ENCODE peak calls at places on chromosomes 4 and X, in ten cellular contexts. P is foreskin fibroblast; S is nephron progenitor cell; Z is cardiac fibroblast; N is osteocyte; K is left lung; H is transverse colon; W is CD4-positive, alpha-beta T cell; R is stomach; L is sigmoid colon. U is an unnamed sample.

GRCh38 chr4:107115185-107115847 is 79.2 kb upstream of the DKK2 start:
- DNase-seq in H (no peak), N (no peak), K (no peak), L (no peak), Z (peak; percentile 29), S (no peak), R (no peak), W (no peak), P (peak; percentile 66), U (no peak)

GRCh38 chrX:128676651-128677050 is 624.4 kb upstream of the ACTRT1 start:
- DNase-seq in K (no peak), W (no peak), H (no peak), S (no peak), R (no peak), P (no peak), Z (no peak), N (no peak), L (no peak), U (no peak)

GRCh38 chr4:20278195-20278594 is 26.5 kb downstream of the SLIT2 start:
- DNase-seq in N (no peak), Z (no peak), H (no peak), K (no peak), P (no peak), R (no peak), W (no peak), L (no peak), S (no peak), U (no peak)

GRCh38 chr4:184968784-184969201 is 49.5 kb upstream of the HELT start:
- DNase-seq in W (no peak), H (peak; percentile 89), L (no peak), N (peak; percentile 76), K (peak; percentile 88), Z (no peak), S (no peak), P (no peak), R (peak; percentile 89), U (no peak)

GRCh38 chrX:50075630-50076349 is 125.0 kb downstream of the AKAP4 start:
- DNase-seq in S (no peak), W (no peak), R (no peak), L (no peak), H (no peak), P (no peak), K (no peak), N (no peak), Z (no peak), U (no peak)

GRCh38 chr4:107600456-107600855 is 119.6 kb downstream of the PAPSS1 start:
- DNase-seq in R (no peak), N (no peak), H (no peak), P (peak; percentile 3), K (no peak), Z (peak; percentile 46), L (no peak), W (no peak), S (no peak), U (no peak)

GRCh38 chrX:125394449-125394848 is 74.8 kb downstream of the TEX13C start:
- DNase-seq in Z (no peak), R (no peak), L (no peak), S (no peak), K (no peak), H (no peak), N (no peak), P (no peak), W (no peak), U (no peak)

GRCh38 chr4:183503497-183504063 is 1.3 kb upstream of the ING2 start:
- DNase-seq in Z (no peak), S (no peak), W (no peak), N (no peak), L (no peak), R (no peak), H (no peak), K (peak; percentile 76), P (no peak), U (no peak)

GRCh38 chr4:158722291-158722916 is 792 bp downstream of the PPID start:
- DNase-seq in S (peak; percentile 8), L (no peak), W (no peak), H (no peak), K (no peak), R (no peak), N (no peak), Z (peak; percentile 60), P (no peak), U (no peak)

GRCh38 chrX:141402897-141403610 is 160.7 kb upstream of the SPANXC start:
- DNase-seq in Z (no peak), L (peak; percentile 34), K (no peak), P (no peak), S (no peak), N (no peak), W (no peak), R (no peak), H (no peak), U (peak; percentile 75)

GRCh38 chr4:129747756-129748155 is 651.8 kb downstream of the C4orf33 start:
- DNase-seq in L (no peak), W (no peak), K (no peak), H (no peak), S (no peak), P (no peak), Z (no peak), N (no peak), R (no peak), U (no peak)

GRCh38 chr4:1370321-1371124 is 23.5 kb downstream of the UVSSA start:
- DNase-seq in Z (no peak), K (peak; percentile 71), W (no peak), N (no peak), P (no peak), L (peak; percentile 44), R (no peak), S (no peak), H (no peak), U (peak; percentile 70)

GRCh38 chr4:66225539-66225938 is 555.2 kb upstream of the EPHA5 start:
- DNase-seq in N (no peak), Z (no peak), W (no peak), R (no peak), S (no peak), P (no peak), H (no peak), L (no peak), K (no peak), U (no peak)

GRCh38 chr4:66235876-66236275 is 565.6 kb upstream of the EPHA5 start:
- DNase-seq in H (no peak), S (no peak), R (no peak), P (no peak), L (no peak), K (no peak), Z (no peak), N (no peak), W (no peak), U (no peak)

DNA sequence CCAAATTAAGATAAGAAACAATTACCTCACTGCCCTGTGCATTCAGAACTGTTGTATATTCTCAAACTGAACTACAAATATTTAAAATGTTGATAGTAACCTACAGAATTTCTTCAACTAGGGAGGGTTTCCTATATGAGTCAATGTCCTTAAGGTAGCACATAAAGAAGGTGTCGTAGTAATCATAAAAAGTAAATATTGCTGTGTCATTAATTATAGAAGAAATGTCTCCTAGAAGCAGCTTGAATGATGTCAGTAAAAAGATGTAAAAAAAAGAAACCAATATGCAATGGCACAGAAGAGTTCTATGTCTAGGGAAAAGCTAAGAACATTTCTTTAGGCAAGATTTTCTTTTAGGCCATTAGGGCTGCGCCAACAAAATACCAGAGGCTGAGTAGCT is 559.6 kb upstream of the EPHA5 start:
- DNase-seq in K (no peak), H (no peak), R (no peak), P (no peak), N (no peak), S (no peak), Z (no peak), W (no peak), L (no peak), U (no peak)
- TF ChIP-seq CTCF in K (no peak), H (no peak), R (no peak), P (no peak), N (no peak), S (no peak), Z (no peak), W (no peak), L (no peak), U (no peak)

DNA sequence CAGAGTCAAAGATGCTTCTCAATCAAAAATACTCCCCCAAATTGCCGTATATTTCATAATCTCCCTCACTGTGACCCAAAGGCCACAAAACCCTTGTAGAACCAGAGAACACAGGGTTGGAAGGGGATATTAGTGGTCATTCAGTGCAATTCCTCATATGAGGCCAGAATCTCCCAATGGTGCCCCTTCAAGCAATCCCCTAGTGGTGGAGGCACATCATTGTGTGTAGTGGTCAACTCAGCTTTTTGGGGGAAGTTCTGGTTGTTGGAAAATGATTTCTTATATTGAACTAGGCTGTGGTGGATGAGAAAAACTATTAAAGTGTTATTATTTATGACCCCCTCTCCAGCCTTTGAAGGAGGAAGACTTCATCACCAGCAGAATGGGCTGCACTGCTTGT is 17.6 kb upstream of the BOD1L1 start:
- DNase-seq in K (no peak), R (no peak), L (no peak), P (no peak), W (no peak), S (no peak), Z (no peak), H (no peak), N (no peak), U (no peak)
- TF ChIP-seq CTCF in K (no peak), R (no peak), L (no peak), P (no peak), W (no peak), S (no peak), Z (peak; percentile 9), H (no peak), N (no peak), U (peak; percentile 18)

GRCh38 chr4:62711575-62711974 is 1511.4 kb downstream of the ADGRL3 start:
- DNase-seq in K (no peak), N (no peak), S (no peak), P (no peak), Z (no peak), H (no peak), L (no peak), R (no peak), W (no peak), U (no peak)

GRCh38 chr4:62706423-62706822 is 1506.3 kb downstream of the ADGRL3 start:
- DNase-seq in S (no peak), W (no peak), R (no peak), K (no peak), P (no peak), H (no peak), Z (no peak), N (no peak), L (no peak), U (no peak)

GRCh38 chr4:62709618-62710252 is 1509.6 kb downstream of the ADGRL3 start:
- DNase-seq in K (no peak), Z (peak; percentile 57), N (no peak), W (no peak), L (no peak), R (no peak), P (no peak), S (peak; percentile 10), H (no peak), U (no peak)
- TF ChIP-seq CTCF in K (peak; percentile 32), Z (peak; percentile 47), N (peak; percentile 79), W (no peak), L (no peak), R (peak; percentile 48), P (no peak), S (peak; percentile 76), H (peak; percentile 57), U (peak; percentile 98)

DNA sequence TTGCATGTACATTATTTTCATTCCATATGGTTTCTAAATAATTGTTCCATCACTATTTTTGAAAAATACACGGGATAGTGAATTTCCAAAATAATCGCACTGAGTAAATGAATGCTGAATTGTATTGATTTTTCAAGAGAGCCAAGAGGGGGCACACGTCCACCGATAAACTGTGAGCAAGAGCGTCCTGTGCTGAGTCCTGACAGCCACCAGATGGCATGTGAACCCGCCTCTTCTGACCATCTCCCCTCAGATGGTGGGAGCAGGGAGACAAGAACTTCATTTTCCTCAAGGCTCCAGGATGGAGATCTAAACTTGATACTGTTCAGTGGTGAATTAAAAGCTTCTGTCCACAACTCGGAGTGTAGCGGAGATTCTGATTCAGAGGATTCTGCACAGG is 30.6 kb upstream of the IL9R start:
- DNase-seq in P (peak; percentile 1), Z (peak; percentile 16), L (no peak), N (no peak), K (no peak), W (no peak), R (no peak), S (peak; percentile 16), H (peak; percentile 9), U (no peak)
- TF ChIP-seq CTCF in P (no peak), Z (peak; percentile 20), L (no peak), N (peak; percentile 43), K (no peak), W (peak; percentile 37), R (no peak), S (no peak), H (peak; percentile 24), U (peak; percentile 68)